ENCODE peak calls at places on chromosomes 13 and 19, in nine cellular contexts. B is esophagus squamous epithelium; S is stimulated activated CD8-positive, alpha-beta memory T cell treated with anti-CD3 and anti-CD28 coated beads, Interleukin-12 subunit alpha, Interleukin-12 subunit beta, amount 100 ng/mL, for 4 hours; I is activated CD4-positive, alpha-beta T cell treated with anti-CD3 and anti-CD28 coated beads, Interleukin-2, amount 50 U/mL, for 1 hour; O is mammary epithelial cell; J is NCI-H524 treated with DMSO at 0.1 percent for 48 hours; G is right atrium auricular region; E is thoracic aorta; P is upper lobe of right lung. R is an unnamed sample.

GRCh38 chr19:769610-770009 is 18.7 kb downstream of the MISP start:
- DNase-seq in B (no peak), S (no peak), I (no peak), O (no peak), J (no peak), G (no peak), E (no peak), P (no peak), R (no peak)

GRCh38 chr19:40163541-40164129 is 27.6 kb upstream of the MAP3K10 start:
- DNase-seq in B (no peak), S (no peak), I (no peak), O (no peak), J (no peak), G (no peak), E (no peak), P (no peak), R (no peak)

GRCh38 chr19:4455742-4456565 is 1.6 kb downstream of the UBXN6 start:
- DNase-seq in B (no peak), S (no peak), I (no peak), O (peak; percentile 43), J (peak; percentile 41), G (no peak), E (no peak), P (peak; percentile 79), R (peak; percentile 60)

GRCh38 chr19:34044011-34044410 is 128.3 kb upstream of the LSM14A start:
- DNase-seq in B (no peak), S (no peak), I (no peak), O (no peak), J (no peak), G (no peak), E (no peak), P (no peak), R (no peak)

GRCh38 chr19:51002542-51003311 is 1.3 kb upstream of the KLK8 start:
- DNase-seq in B (no peak), S (no peak), I (no peak), O (peak; percentile 88), J (no peak), G (no peak), E (no peak), P (no peak), R (no peak)

GRCh38 chr13:44300895-44301638 is 72.6 kb upstream of the SERP2 start:
- DNase-seq in B (no peak), S (no peak), I (no peak), O (peak; percentile 92), J (no peak), G (no peak), E (no peak), P (no peak), R (peak; percentile 97)

GRCh38 chr13:45587897-45588296 is 27.6 kb downstream of the ERICH6B start:
- DNase-seq in B (no peak), S (no peak), I (no peak), O (no peak), J (no peak), G (no peak), E (no peak), P (no peak), R (no peak)

GRCh38 chr19:33064117-33064777 is 441 bp downstream of the RHPN2 start:
- DNase-seq in B (no peak), S (no peak), I (peak; percentile 6), O (no peak), J (no peak), G (no peak), E (no peak), P (peak; percentile 83), R (no peak)

GRCh38 chr19:57934820-57935665 is at the start of gene ZNF418:
- DNase-seq in B (no peak), S (no peak), I (peak; percentile 31), O (peak; percentile 85), J (no peak), G (peak; percentile 62), E (no peak), P (peak; percentile 67), R (peak; percentile 50)

GRCh38 chr13:33536639-33537425 is 251.3 kb upstream of the STARD13 start:
- DNase-seq in B (no peak), S (no peak), I (no peak), O (peak; percentile 13), J (no peak), G (no peak), E (no peak), P (no peak), R (no peak)